ENCODE peak calls at places on chromosomes 12 and 14, in four cellular contexts. One of them, this sample, is unnamed.

GRCh38 chr12:53952335-53952694 is 2.4 kb upstream of the HOXC12 start:
- DNase-seq in SHP77 treated with DMSO at 0.1 percent for 48 hours: no peak
- DNase-seq in stimulated activated CD4-positive, alpha-beta T cell treated with anti-CD3 and anti-CD28 coated beads, TNF-alpha, amount 100 ng/mL, for 1 hour: no peak
- DNase-seq in Calu3: no peak
- DNase-seq in this sample: no peak

GRCh38 chr12:131795688-131796410 is 32.3 kb upstream of the MMP17 start:
- DNase-seq in stimulated activated CD4-positive, alpha-beta T cell treated with anti-CD3 and anti-CD28 coated beads, TNF-alpha, amount 100 ng/mL, for 1 hour: no peak
- DNase-seq in SHP77 treated with DMSO at 0.1 percent for 48 hours: peak
- DNase-seq in Calu3: no peak
- DNase-seq in this sample: no peak

GRCh38 chr12:7373226-7373625 is 69.4 kb downstream of the ACSM4 start:
- DNase-seq in SHP77 treated with DMSO at 0.1 percent for 48 hours: no peak
- DNase-seq in stimulated activated CD4-positive, alpha-beta T cell treated with anti-CD3 and anti-CD28 coated beads, TNF-alpha, amount 100 ng/mL, for 1 hour: no peak
- DNase-seq in Calu3: no peak
- DNase-seq in this sample: no peak

GRCh38 chr14:57089901-57090300 is 178.8 kb downstream of the EXOC5 start:
- DNase-seq in SHP77 treated with DMSO at 0.1 percent for 48 hours: no peak
- DNase-seq in stimulated activated CD4-positive, alpha-beta T cell treated with anti-CD3 and anti-CD28 coated beads, TNF-alpha, amount 100 ng/mL, for 1 hour: no peak
- DNase-seq in Calu3: no peak
- DNase-seq in this sample: no peak

GRCh38 chr12:121618659-121619233 is 7.6 kb upstream of the ORAI1 start:
- DNase-seq in Calu3: no peak
- DNase-seq in SHP77 treated with DMSO at 0.1 percent for 48 hours: no peak
- DNase-seq in stimulated activated CD4-positive, alpha-beta T cell treated with anti-CD3 and anti-CD28 coated beads, TNF-alpha, amount 100 ng/mL, for 1 hour: no peak
- DNase-seq in this sample: no peak

GRCh38 chr14:101723061-101723595 is 38.4 kb upstream of the PPP2R5C start:
- DNase-seq in SHP77 treated with DMSO at 0.1 percent for 48 hours: no peak
- DNase-seq in stimulated activated CD4-positive, alpha-beta T cell treated with anti-CD3 and anti-CD28 coated beads, TNF-alpha, amount 100 ng/mL, for 1 hour: no peak
- DNase-seq in Calu3: no peak
- DNase-seq in this sample: no peak

GRCh38 chr12:79886917-79887519 is 47.9 kb downstream of the PPP1R12A start:
- DNase-seq in SHP77 treated with DMSO at 0.1 percent for 48 hours: peak
- DNase-seq in stimulated activated CD4-positive, alpha-beta T cell treated with anti-CD3 and anti-CD28 coated beads, TNF-alpha, amount 100 ng/mL, for 1 hour: no peak
- DNase-seq in Calu3: no peak
- DNase-seq in this sample: no peak

GRCh38 chr14:106215229-106215628 is 688.8 kb downstream of the TMEM121 start:
- DNase-seq in Calu3: no peak
- DNase-seq in SHP77 treated with DMSO at 0.1 percent for 48 hours: no peak
- DNase-seq in stimulated activated CD4-positive, alpha-beta T cell treated with anti-CD3 and anti-CD28 coated beads, TNF-alpha, amount 100 ng/mL, for 1 hour: no peak
- DNase-seq in this sample: no peak

GRCh38 chr14:104560586-104560945 is 19.0 kb upstream of the C14orf180 start:
- DNase-seq in Calu3: no peak
- DNase-seq in SHP77 treated with DMSO at 0.1 percent for 48 hours: no peak
- DNase-seq in stimulated activated CD4-positive, alpha-beta T cell treated with anti-CD3 and anti-CD28 coated beads, TNF-alpha, amount 100 ng/mL, for 1 hour: no peak
- DNase-seq in this sample: no peak

GRCh38 chr12:106386836-106387555 is 29.4 kb downstream of the POLR3B start:
- DNase-seq in SHP77 treated with DMSO at 0.1 percent for 48 hours: no peak
- DNase-seq in stimulated activated CD4-positive, alpha-beta T cell treated with anti-CD3 and anti-CD28 coated beads, TNF-alpha, amount 100 ng/mL, for 1 hour: no peak
- DNase-seq in Calu3: no peak
- DNase-seq in this sample: no peak

GRCh38 chr14:20632448-20632830 is 9.1 kb downstream of the OR6S1 start:
- DNase-seq in Calu3: peak
- DNase-seq in SHP77 treated with DMSO at 0.1 percent for 48 hours: peak
- DNase-seq in stimulated activated CD4-positive, alpha-beta T cell treated with anti-CD3 and anti-CD28 coated beads, TNF-alpha, amount 100 ng/mL, for 1 hour: no peak
- DNase-seq in this sample: no peak

GRCh38 chr14:85579957-85580356 is 50.0 kb downstream of the FLRT2 start:
- DNase-seq in SHP77 treated with DMSO at 0.1 percent for 48 hours: no peak
- DNase-seq in Calu3: no peak
- DNase-seq in stimulated activated CD4-positive, alpha-beta T cell treated with anti-CD3 and anti-CD28 coated beads, TNF-alpha, amount 100 ng/mL, for 1 hour: no peak
- DNase-seq in this sample: no peak

GRCh38 chr12:27952510-27952909 is 20.0 kb downstream of the PTHLH start:
- DNase-seq in stimulated activated CD4-positive, alpha-beta T cell treated with anti-CD3 and anti-CD28 coated beads, TNF-alpha, amount 100 ng/mL, for 1 hour: no peak
- DNase-seq in SHP77 treated with DMSO at 0.1 percent for 48 hours: peak
- DNase-seq in Calu3: no peak
- DNase-seq in this sample: no peak

GRCh38 chr14:103064978-103065377 is 7.6 kb upstream of the CDC42BPB start:
- DNase-seq in SHP77 treated with DMSO at 0.1 percent for 48 hours: no peak
- DNase-seq in Calu3: no peak
- DNase-seq in stimulated activated CD4-positive, alpha-beta T cell treated with anti-CD3 and anti-CD28 coated beads, TNF-alpha, amount 100 ng/mL, for 1 hour: no peak
- DNase-seq in this sample: no peak

GRCh38 chr14:90295870-90296516 is 35.7 kb downstream of the NRDE2 start:
- DNase-seq in Calu3: no peak
- DNase-seq in stimulated activated CD4-positive, alpha-beta T cell treated with anti-CD3 and anti-CD28 coated beads, TNF-alpha, amount 100 ng/mL, for 1 hour: no peak
- DNase-seq in SHP77 treated with DMSO at 0.1 percent for 48 hours: no peak
- DNase-seq in this sample: no peak

GRCh38 chr12:49864817-49865090 is 21.8 kb upstream of the BCDIN3D start:
- DNase-seq in Calu3: no peak
- DNase-seq in SHP77 treated with DMSO at 0.1 percent for 48 hours: no peak
- DNase-seq in stimulated activated CD4-positive, alpha-beta T cell treated with anti-CD3 and anti-CD28 coated beads, TNF-alpha, amount 100 ng/mL, for 1 hour: no peak
- DNase-seq in this sample: no peak

GRCh38 chr12:1576410-1577240 is 17.8 kb downstream of the FBXL14 start:
- DNase-seq in SHP77 treated with DMSO at 0.1 percent for 48 hours: no peak
- DNase-seq in stimulated activated CD4-positive, alpha-beta T cell treated with anti-CD3 and anti-CD28 coated beads, TNF-alpha, amount 100 ng/mL, for 1 hour: no peak
- DNase-seq in Calu3: no peak
- DNase-seq in this sample: no peak

GRCh38 chr14:77043177-77043983 is 14.9 kb upstream of the IRF2BPL start:
- DNase-seq in SHP77 treated with DMSO at 0.1 percent for 48 hours: no peak
- DNase-seq in stimulated activated CD4-positive, alpha-beta T cell treated with anti-CD3 and anti-CD28 coated beads, TNF-alpha, amount 100 ng/mL, for 1 hour: no peak
- DNase-seq in Calu3: peak
- DNase-seq in this sample: no peak

GRCh38 chr14:57812000-57812399 is 53.9 kb downstream of the SLC35F4 start:
- DNase-seq in SHP77 treated with DMSO at 0.1 percent for 48 hours: no peak
- DNase-seq in Calu3: no peak
- DNase-seq in stimulated activated CD4-positive, alpha-beta T cell treated with anti-CD3 and anti-CD28 coated beads, TNF-alpha, amount 100 ng/mL, for 1 hour: no peak
- DNase-seq in this sample: no peak

GRCh38 chr12:125734137-125734536 is 668.9 kb downstream of the AACS start:
- DNase-seq in Calu3: no peak
- DNase-seq in SHP77 treated with DMSO at 0.1 percent for 48 hours: no peak
- DNase-seq in stimulated activated CD4-positive, alpha-beta T cell treated with anti-CD3 and anti-CD28 coated beads, TNF-alpha, amount 100 ng/mL, for 1 hour: no peak
- DNase-seq in this sample: no peak

GRCh38 chr12:120234643-120235368 is 30.7 kb downstream of the PXN start:
- DNase-seq in SHP77 treated with DMSO at 0.1 percent for 48 hours: peak
- DNase-seq in Calu3: peak
- DNase-seq in stimulated activated CD4-positive, alpha-beta T cell treated with anti-CD3 and anti-CD28 coated beads, TNF-alpha, amount 100 ng/mL, for 1 hour: no peak
- DNase-seq in this sample: no peak

GRCh38 chr12:4899361-4899760 is 10.3 kb upstream of the KCNA1 start:
- DNase-seq in stimulated activated CD4-positive, alpha-beta T cell treated with anti-CD3 and anti-CD28 coated beads, TNF-alpha, amount 100 ng/mL, for 1 hour: no peak
- DNase-seq in SHP77 treated with DMSO at 0.1 percent for 48 hours: no peak
- DNase-seq in Calu3: no peak
- DNase-seq in this sample: no peak

GRCh38 chr12:85855305-85855704 is 18.8 kb upstream of the NTS start:
- DNase-seq in SHP77 treated with DMSO at 0.1 percent for 48 hours: no peak
- DNase-seq in stimulated activated CD4-positive, alpha-beta T cell treated with anti-CD3 and anti-CD28 coated beads, TNF-alpha, amount 100 ng/mL, for 1 hour: no peak
- DNase-seq in Calu3: no peak
- DNase-seq in this sample: no peak

This sample was measured in activated naive CD4-positive, alpha-beta T cell.